ENCODE peak calls at places on chromosomes 6 and 20, in eight cellular contexts. V is stomach, S is IMR-90, H is sigmoid colon, L is Peyer's patch, I is tibial nerve, C is transverse colon, X is endothelial cell of umbilical vein. O is an unnamed sample. For H3K36me3, the result is how much of the 10 kb centered on the place peaks cover.

GRCh38 chr20:33490023-33490933 is at the start of gene CBFA2T2:
- DNase-seq in V (no peak), S (peak), H (peak), L (peak), I (peak), C (peak), X (peak), O (no peak)

GRCh38 chr6:148509789-148510581 is 167.3 kb downstream of the SASH1 start:
- DNase-seq in V (no peak), S (peak), H (peak), L (no peak), I (peak), C (peak), X (peak), O (no peak)

GRCh38 chr20:22529150-22530019 is 55.0 kb downstream of the FOXA2 start:
- DNase-seq in V (peak), S (no peak), H (no peak), L (no peak), I (no peak), C (no peak), X (no peak), O (no peak)

GRCh38 chr6:159984268-159984786 is 15.4 kb downstream of the IGF2R start:
- DNase-seq in V (no peak), S (peak), H (no peak), L (no peak), I (no peak), C (no peak), X (no peak), O (no peak)

GRCh38 chr20:53244711-53245110 is 272.6 kb downstream of the TSHZ2 start:
- DNase-seq in V (no peak), S (no peak), H (no peak), L (no peak), I (no peak), C (no peak), X (no peak), O (no peak)

GRCh38 chr20:32465092-32465900 is 107.2 kb downstream of the ASXL1 start:
- DNase-seq in V (peak), S (peak), H (peak), L (no peak), I (no peak), C (peak), X (peak), O (peak)

GRCh38 chr6:73519943-73520687 is 717 bp downstream of the EEF1A1 start:
- DNase-seq in V (peak), S (peak), H (peak), L (peak), I (peak), C (peak), X (peak), O (peak)

GRCh38 chr6:45394586-45395095 is 16.9 kb upstream of the SUPT3H start:
- DNase-seq in V (no peak), S (no peak), H (no peak), L (no peak), I (no peak), C (no peak), X (no peak), O (no peak)

GRCh38 chr6:7505196-7505699 is 36.2 kb upstream of the DSP start:
- DNase-seq in V (peak), S (peak), H (no peak), L (no peak), I (no peak), C (peak), X (peak), O (no peak)

GRCh38 chr6:17987576-17988421 is at the start of gene KIF13A:
- DNase-seq in V (peak), S (peak), H (peak), L (peak), I (peak), C (peak), X (peak), O (peak)

GRCh38 chr6:56642366-56643261 is at the start of gene DST:
- DNase-seq in V (no peak), S (peak), H (no peak), L (no peak), I (no peak), C (no peak), X (peak), O (no peak)
- TF ChIP-seq POLR2A in V (no peak), S (no peak), H (no peak), L (no peak), I (no peak), C (no peak), X (no peak), O (no peak)

GRCh38 chr20:44402391-44403193 is 47.1 kb downstream of the HNF4A start:
- DNase-seq in V (no peak), S (no peak), H (no peak), L (no peak), I (no peak), C (peak), X (no peak), O (no peak)

GRCh38 chr20:44403194-44404112 is 48.0 kb downstream of the HNF4A start:
- DNase-seq in V (no peak), S (no peak), H (no peak), L (no peak), I (no peak), C (peak), X (no peak), O (no peak)

GRCh38 chr20:44400671-44401051 is 45.2 kb downstream of the HNF4A start:
- DNase-seq in V (no peak), S (no peak), H (no peak), L (no peak), I (no peak), C (no peak), X (no peak), O (peak)

GRCh38 chr20:44401052-44401769 is 45.7 kb downstream of the HNF4A start:
- DNase-seq in V (no peak), S (no peak), H (no peak), L (no peak), I (no peak), C (peak), X (no peak), O (peak)

GRCh38 chr20:44401770-44402390 is 46.4 kb downstream of the HNF4A start:
- DNase-seq in V (no peak), S (no peak), H (no peak), L (no peak), I (no peak), C (no peak), X (no peak), O (peak)
- H3K4me3 ChIP-seq in V (no peak), S (no peak), H (no peak), L (peak), I (no peak), C (peak), X (no peak), O (no peak)

DNA sequence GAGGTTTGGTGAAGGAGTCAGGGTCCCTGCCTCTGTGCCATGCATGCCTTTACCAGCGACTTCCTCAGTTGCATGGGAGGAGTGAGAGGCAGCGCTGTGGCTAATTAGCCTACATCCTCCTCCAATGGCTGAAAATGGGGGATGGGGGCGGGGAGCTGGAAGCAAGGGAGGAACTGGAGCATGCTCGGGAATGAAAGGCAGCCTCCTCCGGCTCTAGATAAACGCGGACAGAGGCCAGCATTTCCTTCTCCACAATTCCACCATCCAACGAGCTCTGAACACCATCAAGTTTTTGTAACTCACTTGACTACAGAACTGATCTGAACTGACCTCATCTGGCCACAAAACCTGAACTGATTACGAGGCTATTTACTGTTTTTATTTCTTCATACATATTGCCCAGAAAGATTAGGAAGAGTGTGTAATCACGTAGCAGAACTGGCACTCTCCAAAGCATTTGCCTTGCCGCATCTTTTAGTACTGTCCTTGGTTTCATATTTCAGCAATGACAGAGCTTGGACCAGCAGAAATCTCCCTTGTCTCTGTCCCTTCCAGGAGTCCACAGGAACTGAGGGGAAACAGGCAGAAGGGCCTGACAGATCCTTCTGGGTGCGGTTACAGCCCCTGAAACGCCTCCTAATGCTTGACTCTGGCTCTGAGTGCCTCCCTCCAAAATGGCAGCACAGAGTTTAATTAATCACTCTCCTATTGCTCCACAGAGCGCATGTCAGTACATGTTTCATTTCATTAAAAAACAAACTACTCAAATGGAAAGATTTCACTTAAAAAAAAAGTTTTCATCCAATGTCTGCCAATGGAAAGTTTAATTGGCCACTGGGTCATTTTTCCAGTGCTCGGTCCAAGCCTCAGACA is 58.2 kb upstream of the TRAF3IP2 start:
- DNase-seq in V (no peak), S (peak), H (peak), L (no peak), I (no peak), C (no peak), X (peak), O (no peak)
- H3K36me3 ChIP-seq in V (under half), S (under half), H (under half), L (under half), I (under half), C (under half), X (under half), O (half or more)

GRCh38 chr6:31265926-31266325 is 6.0 kb downstream of the HLA-C start:
- DNase-seq in V (no peak), S (no peak), H (no peak), L (no peak), I (no peak), C (no peak), X (no peak), O (no peak)
- TF ChIP-seq POLR2A in V (no peak), S (no peak), H (no peak), L (no peak), I (no peak), C (no peak), X (no peak), O (no peak)

GRCh38 chr20:62367136-62367482 is at the start of gene LAMA5:
- DNase-seq in V (peak), S (no peak), H (peak), L (no peak), I (no peak), C (peak), X (no peak), O (no peak)
- H3K4me3 ChIP-seq in V (peak), S (peak), H (peak), L (peak), I (peak), C (peak), X (peak), O (peak)

GRCh38 chr20:63937596-63937995 is 18.6 kb downstream of the UCKL1 start:
- DNase-seq in V (no peak), S (no peak), H (no peak), L (no peak), I (no peak), C (no peak), X (no peak), O (no peak)
- H3K36me3 ChIP-seq in V (half or more), S (under half), H (half or more), L (under half), I (under half), C (under half), X (under half), O (under half)